ENCODE peak calls at places on chromosome 2, in five cellular contexts. W is HCT116, S is A549, Y is keratinocyte, J is esophagus squamous epithelium. V is an unnamed sample.

GRCh38 chr2:113861740-113862139 is 28.1 kb upstream of the ACTR3 start:
- DNase-seq in W (no peak), S (no peak), Y (no peak), J (no peak), V (no peak)

GRCh38 chr2:38836801-38837200 is 38.9 kb downstream of the DHX57 start:
- DNase-seq in W (no peak), S (no peak), Y (no peak), J (no peak), V (no peak)

GRCh38 chr2:230798769-230799399 is 65.9 kb upstream of the ITM2C start:
- DNase-seq in W (no peak), S (peak; percentile 45), Y (no peak), J (no peak), V (peak; percentile 55)

GRCh38 chr2:48692292-48692691 is 63.2 kb downstream of the LHCGR start:
- DNase-seq in W (no peak), S (no peak), Y (no peak), J (no peak), V (peak; percentile 30)

GRCh38 chr2:74944987-74945782 is 13.3 kb upstream of the POLE4 start:
- DNase-seq in W (no peak), S (no peak), Y (no peak), J (no peak), V (no peak)

GRCh38 chr2:34738691-34739090 is 1139.6 kb upstream of the FAM98A start:
- DNase-seq in W (no peak), S (no peak), Y (no peak), J (no peak), V (peak; percentile 7)

GRCh38 chr2:109498906-109499305 is 114.9 kb downstream of the SEPTIN10 start:
- DNase-seq in W (no peak), S (no peak), Y (no peak), J (no peak), V (no peak)

GRCh38 chr2:228853151-228853550 is 417.9 kb downstream of the PID1 start:
- DNase-seq in W (no peak), S (no peak), Y (no peak), J (no peak), V (no peak)

GRCh38 chr2:203280428-203281064 is 41.7 kb downstream of the CYP20A1 start:
- DNase-seq in W (peak; percentile 22), S (no peak), Y (no peak), J (no peak), V (no peak)

GRCh38 chr2:116877274-116877673 is 937.2 kb upstream of the DDX18 start:
- DNase-seq in W (no peak), S (no peak), Y (no peak), J (no peak), V (no peak)
- H3K9me3 ChIP-seq in W (peaks cover 6% of the 10 kb centered on the region), S (no peaks in the 10 kb centered on the region), Y (no peaks in the 10 kb centered on the region), J (peaks cover 7% of the 10 kb centered on the region), V (no peaks in the 10 kb centered on the region)

GRCh38 chr2:223051580-223052375 is at the start of gene KCNE4:
- DNase-seq in W (no peak), S (no peak), Y (no peak), J (no peak), V (no peak)
- H3K4me1 ChIP-seq in W (peaks cover 4% of the 10 kb centered on the region), S (peaks cover 30% of the 10 kb centered on the region), Y (peaks cover 5% of the 10 kb centered on the region), J (no peaks in the 10 kb centered on the region), V (no peaks in the 10 kb centered on the region)

DNA sequence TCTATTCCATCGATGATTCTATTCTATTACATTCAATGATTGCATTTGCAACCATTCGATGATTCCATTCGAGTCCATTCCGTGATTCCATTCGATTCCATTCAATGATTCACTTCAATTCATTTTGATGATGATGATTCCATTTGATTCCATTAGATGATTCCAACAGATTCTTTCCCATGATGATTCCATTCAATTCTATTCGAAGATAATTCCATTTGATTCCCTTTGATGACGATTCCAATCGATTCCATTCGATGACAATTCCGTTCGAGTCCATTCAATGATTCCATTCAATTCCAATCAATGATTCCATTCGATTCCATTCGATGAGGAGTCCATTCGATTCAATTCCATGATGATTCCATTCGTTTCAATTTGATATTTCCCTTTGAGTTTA is 1088.8 kb downstream of the RPIA start:
- DNase-seq in W (no peak), S (no peak), Y (no peak), J (no peak), V (no peak)
- H3K9me3 ChIP-seq in W (peaks cover 70% of the 10 kb centered on the region), S (peaks cover 44% of the 10 kb centered on the region), Y (peaks cover 23% of the 10 kb centered on the region), J (peaks cover 71% of the 10 kb centered on the region), V (peaks cover 20% of the 10 kb centered on the region)

GRCh38 chr2:9232886-9233285 is 26.3 kb downstream of the ASAP2 start:
- DNase-seq in W (peak; percentile 77), S (no peak), Y (no peak), J (no peak), V (no peak)
- H3K4me1 ChIP-seq in W (peaks cover 63% of the 10 kb centered on the region), S (peaks cover 75% of the 10 kb centered on the region), Y (peaks cover 98% of the 10 kb centered on the region), J (peaks cover 26% of the 10 kb centered on the region), V (peaks cover 16% of the 10 kb centered on the region)

DNA sequence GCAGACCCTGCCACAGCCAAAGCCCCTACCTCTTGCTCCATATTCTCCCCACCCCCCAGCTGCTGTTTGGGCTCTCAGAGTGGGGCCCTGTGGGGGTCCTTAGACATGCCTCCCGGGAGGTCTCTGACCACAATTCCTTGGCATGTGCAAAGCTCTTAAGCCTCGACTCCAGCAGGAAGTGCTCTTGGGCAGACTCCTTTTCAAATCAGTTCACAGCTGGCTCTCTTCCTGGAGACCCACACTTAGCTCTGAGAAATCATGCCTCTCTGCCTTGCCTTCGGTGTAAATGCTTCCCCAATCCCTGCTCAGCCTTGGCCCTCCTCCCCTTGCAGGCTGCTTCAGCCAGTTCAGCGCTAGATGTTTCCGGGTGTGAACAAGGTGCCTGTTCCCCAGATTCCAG is 46.9 kb downstream of the NGEF start:
- DNase-seq in W (no peak), S (no peak), Y (no peak), J (no peak), V (no peak)
- H3K9me3 ChIP-seq in W (no peaks in the 10 kb centered on the region), S (peaks cover 19% of the 10 kb centered on the region), Y (no peaks in the 10 kb centered on the region), J (no peaks in the 10 kb centered on the region), V (no peaks in the 10 kb centered on the region)